ENCODE peak calls at places on chromosomes 16 and 17, in nine cellular contexts. S, R, E, P, Q, Z, I, J and D are unnamed samples.

GRCh38 chr17:59230765-59231164 is 10.5 kb downstream of the GDPD1 start:
- DNase-seq in Z (no peak), P (no peak), S (no peak), Q (no peak), R (no peak), J (no peak), E (no peak), I (no peak), D (no peak)

GRCh38 chr17:67246648-67247415 is 1.8 kb upstream of the HELZ start:
- DNase-seq in Z (peak; percentile 60), Q (peak; percentile 73), R (no peak), J (peak; percentile 29), S (no peak), E (peak; percentile 36), I (peak; percentile 80), P (no peak), D (peak; percentile 69)

GRCh38 chr17:67992541-67993152 is 3.6 kb downstream of the C17orf58 start:
- DNase-seq in I (peak; percentile 48), Z (no peak), P (no peak), S (no peak), E (peak; percentile 8), R (no peak), J (no peak), Q (peak; percentile 58), D (no peak)

GRCh38 chr16:66382966-66383299 is 16.4 kb downstream of the CDH5 start:
- DNase-seq in R (no peak), Q (peak; percentile 97), E (peak; percentile 58), Z (peak; percentile 93), J (no peak), P (peak; percentile 52), S (peak; percentile 40), I (no peak), D (peak; percentile 95)

GRCh38 chr16:4550587-4550986 is 5.6 kb upstream of the C16orf96 start:
- DNase-seq in Q (peak; percentile 12), Z (no peak), S (no peak), J (no peak), I (no peak), E (peak; percentile 30), P (no peak), R (no peak), D (no peak)

GRCh38 chr17:77371888-77372443 is 231.2 kb downstream of the SEC14L1 start:
- DNase-seq in S (no peak), I (no peak), Q (no peak), E (no peak), R (peak; percentile 28), J (no peak), P (no peak), Z (no peak), D (no peak)

GRCh38 chr16:64950262-64950661 is 171.6 kb downstream of the CDH11 start:
- DNase-seq in R (no peak), E (peak; percentile 27), S (peak; percentile 27), Z (no peak), P (no peak), Q (no peak), J (no peak), I (no peak), D (no peak)

GRCh38 chr17:79137791-79138190 is 63.2 kb downstream of the ENGASE start:
- DNase-seq in R (no peak), P (no peak), Z (no peak), J (no peak), E (peak; percentile 20), I (no peak), Q (no peak), S (no peak), D (no peak)

GRCh38 chr16:68083861-68084503 is 1.2 kb upstream of the NFATC3 start:
- DNase-seq in Z (peak; percentile 37), Q (peak; percentile 46), E (peak; percentile 49), P (no peak), J (no peak), R (no peak), I (peak; percentile 47), S (no peak), D (no peak)

GRCh38 chr17:58245428-58246103 is 7.2 kb downstream of the LPO start:
- DNase-seq in P (no peak), J (no peak), S (no peak), I (no peak), Q (no peak), R (no peak), E (peak; percentile 62), Z (peak; percentile 11), D (no peak)

GRCh38 chr16:71854369-71854948 is 8.7 kb downstream of the ATXN1L start:
- DNase-seq in I (no peak), J (no peak), S (no peak), R (no peak), Z (no peak), Q (no peak), E (no peak), P (no peak), D (no peak)

GRCh38 chr17:67132366-67132765 is 88.0 kb downstream of the CACNG1 start:
- DNase-seq in Z (no peak), P (no peak), Q (no peak), E (no peak), R (no peak), J (no peak), S (no peak), I (no peak), D (no peak)

GRCh38 chr17:36817483-36818048 is 119.7 kb upstream of the LHX1 start:
- DNase-seq in Z (no peak), E (no peak), R (no peak), Q (no peak), P (no peak), S (no peak), J (no peak), I (no peak), D (peak; percentile 28)

GRCh38 chr17:36818134-36818825 is 119.0 kb upstream of the LHX1 start:
- DNase-seq in Q (no peak), S (no peak), I (no peak), E (no peak), J (no peak), P (no peak), R (no peak), Z (no peak), D (no peak)

GRCh38 chr17:36814958-36815357 is 122.3 kb upstream of the LHX1 start:
- DNase-seq in P (no peak), R (no peak), J (no peak), I (no peak), Q (no peak), S (no peak), E (no peak), Z (no peak), D (no peak)

GRCh38 chr17:36816214-36816613 is 121.1 kb upstream of the LHX1 start:
- DNase-seq in I (no peak), E (no peak), Z (no peak), P (no peak), Q (no peak), S (no peak), J (no peak), R (no peak), D (no peak)

DNA sequence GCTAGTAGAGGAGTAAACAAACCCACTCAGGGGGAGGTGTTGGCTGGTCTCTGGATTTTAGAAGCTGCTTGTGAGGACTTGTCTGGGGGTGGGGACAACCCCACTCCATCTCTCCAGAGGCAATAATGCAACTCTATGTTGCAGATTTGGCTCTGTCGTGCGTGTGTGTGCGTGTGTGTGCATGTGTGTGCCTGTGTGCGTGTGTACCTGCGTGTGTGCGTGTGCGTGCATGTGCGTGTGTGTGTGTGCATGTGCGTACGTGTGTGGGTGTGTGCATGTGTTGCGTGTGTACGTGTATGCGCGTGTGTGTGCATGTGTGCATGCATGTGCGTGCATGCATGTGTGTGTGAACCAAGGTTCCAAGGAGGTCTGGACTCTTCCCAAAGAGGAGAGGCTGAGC is 120.4 kb upstream of the LHX1 start:
- DNase-seq in P (no peak), Q (no peak), E (no peak), J (no peak), R (no peak), Z (no peak), I (no peak), S (no peak), D (no peak)
- H3K27me3 ChIP-seq in P (peaks cover 31% of the 10 kb centered on the region), Q (peaks cover 10% of the 10 kb centered on the region), E (peaks cover 32% of the 10 kb centered on the region), J (peaks cover 43% of the 10 kb centered on the region), R (no peaks in the 10 kb centered on the region), Z (peaks cover 56% of the 10 kb centered on the region), I (peaks cover 7% of the 10 kb centered on the region), S (no peaks in the 10 kb centered on the region), D (peaks cover 13% of the 10 kb centered on the region)

DNA sequence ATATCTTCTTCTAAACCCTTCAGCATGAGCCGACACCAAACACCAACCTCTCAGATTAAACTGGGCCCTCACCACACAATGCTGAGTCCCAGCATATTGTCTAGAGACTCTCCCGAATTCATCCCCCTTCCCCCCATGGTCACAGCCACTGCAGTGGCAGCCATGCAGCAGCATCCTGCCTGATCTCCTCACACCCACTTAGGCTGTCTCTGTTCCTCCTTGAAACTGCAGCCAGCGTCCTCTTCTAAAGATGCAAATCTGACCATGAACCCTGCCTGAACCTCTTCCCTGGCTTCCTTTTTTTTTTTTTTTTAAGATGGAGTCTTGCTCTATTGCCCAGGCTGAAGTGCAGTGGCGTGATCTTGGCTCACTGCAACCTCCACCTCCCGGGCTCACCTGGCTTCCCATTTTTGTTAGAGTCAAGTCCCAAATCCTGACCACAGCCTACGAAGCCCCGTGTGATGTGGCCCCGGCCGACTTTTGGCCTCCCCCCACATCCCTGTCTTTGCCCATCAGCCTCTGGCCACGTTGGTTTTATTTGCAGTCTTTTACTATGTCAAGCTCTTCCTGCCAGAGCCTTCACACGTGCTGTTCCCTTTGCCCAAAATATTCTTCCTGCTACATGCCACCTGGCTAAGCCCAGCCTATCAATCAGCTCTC is 2.8 kb downstream of the FA2H start:
- DNase-seq in I (no peak), R (no peak), Z (no peak), Q (no peak), J (no peak), E (no peak), S (no peak), P (no peak), D (no peak)
- H3K27me3 ChIP-seq in I (peaks cover 7% of the 10 kb centered on the region), R (no peaks in the 10 kb centered on the region), Z (peaks cover 55% of the 10 kb centered on the region), Q (peaks cover 44% of the 10 kb centered on the region), J (peaks cover 35% of the 10 kb centered on the region), E (peaks cover 58% of the 10 kb centered on the region), S (peaks cover 48% of the 10 kb centered on the region), P (peaks cover 57% of the 10 kb centered on the region), D (peaks cover 4% of the 10 kb centered on the region)

GRCh38 chr16:22890976-22891375 is 77.0 kb downstream of the HS3ST2 start:
- DNase-seq in I (no peak), R (no peak), S (no peak), Q (no peak), E (no peak), P (no peak), J (no peak), Z (no peak), D (no peak)
- H3K27me3 ChIP-seq in I (no peaks in the 10 kb centered on the region), R (no peaks in the 10 kb centered on the region), S (peaks cover 44% of the 10 kb centered on the region), Q (no peaks in the 10 kb centered on the region), E (no peaks in the 10 kb centered on the region), P (no peaks in the 10 kb centered on the region), J (peaks cover 3% of the 10 kb centered on the region), Z (no peaks in the 10 kb centered on the region), D (no peaks in the 10 kb centered on the region)

DNA sequence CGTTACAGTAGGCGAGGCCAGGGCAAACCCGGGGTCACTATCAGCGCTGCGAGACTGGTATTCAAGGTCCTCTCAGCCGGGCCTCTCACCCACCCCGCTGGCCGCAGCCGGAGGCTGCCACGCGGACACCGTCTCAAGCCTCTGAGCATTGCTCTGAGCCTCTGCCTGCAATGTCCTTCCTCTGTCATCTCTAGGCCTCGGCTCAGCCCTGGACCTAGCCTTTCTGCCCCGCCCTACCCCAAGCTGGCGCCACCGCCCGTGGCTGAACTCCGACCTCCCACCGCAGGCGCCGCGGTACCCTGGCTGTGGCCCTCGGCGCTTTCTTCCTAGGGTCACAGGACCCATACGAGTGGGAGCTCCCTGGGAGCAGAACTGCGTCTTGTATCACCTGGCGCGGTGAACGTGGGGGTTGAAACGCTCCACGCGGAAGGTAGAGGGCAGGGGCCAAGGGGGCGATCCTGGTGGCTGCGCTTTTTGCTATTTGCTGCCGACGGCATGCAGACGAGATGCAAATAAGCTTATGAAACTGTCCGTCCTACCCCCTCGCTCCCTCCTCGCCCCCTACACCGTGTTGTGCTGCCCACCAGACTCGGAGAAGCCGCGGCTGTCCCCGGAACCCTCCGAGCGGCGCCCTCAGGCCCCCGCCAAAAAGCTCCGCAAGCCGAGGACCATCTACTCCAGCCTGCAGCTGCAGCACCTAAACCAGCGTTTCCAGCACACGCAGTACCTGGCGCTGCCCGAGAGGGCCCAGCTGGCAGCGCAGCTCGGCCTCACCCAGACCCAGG is 3.7 kb downstream of the DLX4 start:
- DNase-seq in R (no peak), J (no peak), I (no peak), S (no peak), Z (no peak), E (peak; percentile 39), P (no peak), Q (no peak), D (no peak)
- H3K27me3 ChIP-seq in R (peaks cover 35% of the 10 kb centered on the region), J (peaks cover 67% of the 10 kb centered on the region), I (peaks cover 64% of the 10 kb centered on the region), S (peaks cover 85% of the 10 kb centered on the region), Z (peaks cover 98% of the 10 kb centered on the region), E (peaks cover 66% of the 10 kb centered on the region), P (peaks cover 98% of the 10 kb centered on the region), Q (peaks cover 72% of the 10 kb centered on the region), D (peaks cover 94% of the 10 kb centered on the region)